ENCODE peak calls at places on chromosomes 6 and 20, in five cellular contexts. L is tibial nerve, C is GM10248, G is astrocyte of the spinal cord, W is HepG2. B is an unnamed sample.
A peak's percentile ranks its signal among the peaks of the same experiment; 100 is the strongest.

GRCh38 chr6:131101911-131102680 is 33.2 kb upstream of the AKAP7 start:
- DNase-seq in L (no peak), C (no peak), G (peak; percentile 59), W (no peak), B (no peak)

GRCh38 chr6:144289006-144289405 is 3.9 kb downstream of the UTRN start:
- DNase-seq in L (no peak), C (no peak), G (no peak), W (no peak), B (no peak)

GRCh38 chr20:57440678-57441509 is 49.7 kb downstream of the RBM38 start:
- DNase-seq in L (peak; percentile 22), C (no peak), G (peak; percentile 20), W (no peak), B (no peak)

GRCh38 chr6:52154381-52154780 is 31.8 kb upstream of the IL17A start:
- DNase-seq in L (no peak), C (no peak), G (no peak), W (no peak), B (no peak)

GRCh38 chr6:39409889-39410288 is 87.4 kb upstream of the KCNK16 start:
- DNase-seq in L (no peak), C (no peak), G (no peak), W (no peak), B (no peak)

GRCh38 chr6:161487694-161488093 is 213.8 kb upstream of the AGPAT4 start:
- DNase-seq in L (no peak), C (no peak), G (no peak), W (no peak), B (no peak)

GRCh38 chr20:14820771-14821170 is 483.4 kb upstream of the FLRT3 start:
- DNase-seq in L (no peak), C (no peak), G (no peak), W (no peak), B (no peak)

GRCh38 chr20:51287628-51288413 is 254.7 kb downstream of the NFATC2 start:
- DNase-seq in L (no peak), C (no peak), G (no peak), W (no peak), B (no peak)

GRCh38 chr6:25279748-25280616 is 808 bp downstream of the CARMIL1 start:
- DNase-seq in L (no peak), C (peak; percentile 49), G (no peak), W (peak; percentile 30), B (no peak)

GRCh38 chr6:119742188-119742803 is 392.7 kb upstream of the MAN1A1 start:
- DNase-seq in L (peak; percentile 81), C (peak; percentile 25), G (peak; percentile 58), W (peak; percentile 54), B (no peak)

GRCh38 chr6:137095651-137096238 is 51.0 kb upstream of the IL20RA start:
- DNase-seq in L (no peak), C (peak; percentile 64), G (no peak), W (no peak), B (no peak)

GRCh38 chr20:45487231-45487635 is 17.7 kb downstream of the WFDC2 start:
- DNase-seq in L (no peak), C (no peak), G (no peak), W (no peak), B (no peak)

B was measured in CD14-positive monocyte.